ENCODE peak calls at places on chromosomes 7 and 10, in nine cellular contexts. One of them, this sample, is unnamed.

GRCh38 chr7:128831178-128831993 is 1.2 kb downstream of the FLNC start:
- DNase-seq in CD8-positive, alpha-beta memory T cell: no peak
- DNase-seq in neural progenitor cell: peak; percentile 75
- DNase-seq in heart right ventricle: peak; percentile 69
- DNase-seq in upper lobe of right lung: no peak
- DNase-seq in prostate gland: no peak
- DNase-seq in spleen: peak; percentile 74
- DNase-seq in tibial artery: peak; percentile 51
- DNase-seq in Karpas-422: no peak
- DNase-seq in this sample: no peak

GRCh38 chr7:121307021-121307575 is 21.7 kb upstream of the WNT16 start:
- DNase-seq in CD8-positive, alpha-beta memory T cell: no peak
- DNase-seq in neural progenitor cell: no peak
- DNase-seq in heart right ventricle: no peak
- DNase-seq in upper lobe of right lung: no peak
- DNase-seq in prostate gland: no peak
- DNase-seq in spleen: no peak
- DNase-seq in tibial artery: no peak
- DNase-seq in Karpas-422: no peak
- DNase-seq in this sample: no peak

GRCh38 chr10:16105082-16105481 is 244.8 kb upstream of the MINDY3 start:
- DNase-seq in CD8-positive, alpha-beta memory T cell: no peak
- DNase-seq in neural progenitor cell: no peak
- DNase-seq in heart right ventricle: no peak
- DNase-seq in upper lobe of right lung: no peak
- DNase-seq in prostate gland: no peak
- DNase-seq in spleen: no peak
- DNase-seq in tibial artery: no peak
- DNase-seq in Karpas-422: no peak
- DNase-seq in this sample: no peak

GRCh38 chr7:89772276-89772675 is 382.0 kb upstream of the STEAP1 start:
- DNase-seq in CD8-positive, alpha-beta memory T cell: no peak
- DNase-seq in neural progenitor cell: no peak
- DNase-seq in heart right ventricle: no peak
- DNase-seq in upper lobe of right lung: no peak
- DNase-seq in prostate gland: no peak
- DNase-seq in spleen: no peak
- DNase-seq in tibial artery: no peak
- DNase-seq in Karpas-422: no peak
- DNase-seq in this sample: no peak

GRCh38 chr7:140417456-140418155 is 13.7 kb downstream of the RAB19 start:
- DNase-seq in CD8-positive, alpha-beta memory T cell: no peak
- DNase-seq in neural progenitor cell: no peak
- DNase-seq in heart right ventricle: no peak
- DNase-seq in upper lobe of right lung: no peak
- DNase-seq in prostate gland: no peak
- DNase-seq in spleen: no peak
- DNase-seq in tibial artery: no peak
- DNase-seq in Karpas-422: no peak
- DNase-seq in this sample: no peak

GRCh38 chr10:79446451-79447020 is 1.1 kb upstream of the ZCCHC24 start:
- DNase-seq in CD8-positive, alpha-beta memory T cell: peak; percentile 12
- DNase-seq in neural progenitor cell: peak; percentile 81
- DNase-seq in heart right ventricle: peak; percentile 84
- DNase-seq in upper lobe of right lung: peak; percentile 86
- DNase-seq in prostate gland: peak; percentile 25
- DNase-seq in spleen: peak; percentile 92
- DNase-seq in tibial artery: peak; percentile 70
- DNase-seq in Karpas-422: no peak
- DNase-seq in this sample: peak; percentile 83

GRCh38 chr7:99839560-99840011 is 11.8 kb downstream of the CYP3A43 start:
- DNase-seq in CD8-positive, alpha-beta memory T cell: no peak
- DNase-seq in neural progenitor cell: no peak
- DNase-seq in heart right ventricle: no peak
- DNase-seq in upper lobe of right lung: no peak
- DNase-seq in prostate gland: peak; percentile 82
- DNase-seq in spleen: no peak
- DNase-seq in tibial artery: no peak
- DNase-seq in Karpas-422: no peak
- DNase-seq in this sample: no peak

GRCh38 chr10:94902570-94902969 is 35.9 kb upstream of the CYP2C9 start:
- DNase-seq in CD8-positive, alpha-beta memory T cell: no peak
- DNase-seq in neural progenitor cell: no peak
- DNase-seq in heart right ventricle: no peak
- DNase-seq in upper lobe of right lung: no peak
- DNase-seq in prostate gland: no peak
- DNase-seq in spleen: no peak
- DNase-seq in tibial artery: no peak
- DNase-seq in Karpas-422: no peak
- DNase-seq in this sample: no peak

GRCh38 chr10:29736325-29737208 is 101.8 kb upstream of the SVIL start:
- DNase-seq in CD8-positive, alpha-beta memory T cell: peak; percentile 16
- DNase-seq in neural progenitor cell: peak; percentile 84
- DNase-seq in heart right ventricle: peak; percentile 75
- DNase-seq in upper lobe of right lung: peak; percentile 88
- DNase-seq in prostate gland: peak; percentile 61
- DNase-seq in spleen: peak; percentile 88
- DNase-seq in tibial artery: peak; percentile 62
- DNase-seq in Karpas-422: no peak
- DNase-seq in this sample: peak; percentile 83

GRCh38 chr7:27197137-27198042 is 2.5 kb downstream of the HOXA13 start:
- DNase-seq in CD8-positive, alpha-beta memory T cell: no peak
- DNase-seq in neural progenitor cell: no peak
- DNase-seq in heart right ventricle: no peak
- DNase-seq in upper lobe of right lung: no peak
- DNase-seq in prostate gland: no peak
- DNase-seq in spleen: no peak
- DNase-seq in tibial artery: no peak
- DNase-seq in Karpas-422: no peak
- DNase-seq in this sample: no peak

GRCh38 chr10:131844546-131845084 is 56.2 kb upstream of the PPP2R2D start:
- DNase-seq in CD8-positive, alpha-beta memory T cell: no peak
- DNase-seq in neural progenitor cell: no peak
- DNase-seq in heart right ventricle: no peak
- DNase-seq in upper lobe of right lung: peak; percentile 25
- DNase-seq in prostate gland: no peak
- DNase-seq in spleen: peak; percentile 56
- DNase-seq in tibial artery: peak; percentile 7
- DNase-seq in Karpas-422: no peak
- DNase-seq in this sample: no peak

GRCh38 chr10:132691711-132692153 is 94.2 kb downstream of the NKX6-2 start:
- DNase-seq in CD8-positive, alpha-beta memory T cell: no peak
- DNase-seq in neural progenitor cell: no peak
- DNase-seq in heart right ventricle: no peak
- DNase-seq in upper lobe of right lung: peak; percentile 45
- DNase-seq in prostate gland: no peak
- DNase-seq in spleen: peak; percentile 64
- DNase-seq in tibial artery: peak; percentile 12
- DNase-seq in Karpas-422: no peak
- DNase-seq in this sample: peak; percentile 24

GRCh38 chr7:79610301-79610700 is 156.8 kb upstream of the MAGI2 start:
- DNase-seq in CD8-positive, alpha-beta memory T cell: no peak
- DNase-seq in neural progenitor cell: no peak
- DNase-seq in heart right ventricle: no peak
- DNase-seq in upper lobe of right lung: no peak
- DNase-seq in prostate gland: no peak
- DNase-seq in spleen: no peak
- DNase-seq in tibial artery: no peak
- DNase-seq in Karpas-422: no peak
- DNase-seq in this sample: no peak

GRCh38 chr7:4733936-4734528 is 41.4 kb upstream of the AP5Z1 start:
- DNase-seq in CD8-positive, alpha-beta memory T cell: no peak
- DNase-seq in neural progenitor cell: no peak
- DNase-seq in heart right ventricle: no peak
- DNase-seq in upper lobe of right lung: no peak
- DNase-seq in prostate gland: no peak
- DNase-seq in spleen: no peak
- DNase-seq in tibial artery: no peak
- DNase-seq in Karpas-422: no peak
- DNase-seq in this sample: no peak

GRCh38 chr10:118343115-118343514 is 991 bp upstream of the FAM204A start:
- DNase-seq in CD8-positive, alpha-beta memory T cell: no peak
- DNase-seq in neural progenitor cell: no peak
- DNase-seq in heart right ventricle: no peak
- DNase-seq in upper lobe of right lung: no peak
- DNase-seq in prostate gland: no peak
- DNase-seq in spleen: no peak
- DNase-seq in tibial artery: no peak
- DNase-seq in Karpas-422: no peak
- DNase-seq in this sample: no peak

GRCh38 chr10:132337019-132337418 is 5.0 kb downstream of the LRRC27 start:
- DNase-seq in CD8-positive, alpha-beta memory T cell: peak; percentile 14
- DNase-seq in neural progenitor cell: peak; percentile 44
- DNase-seq in heart right ventricle: no peak
- DNase-seq in upper lobe of right lung: no peak
- DNase-seq in prostate gland: no peak
- DNase-seq in spleen: peak; percentile 78
- DNase-seq in tibial artery: no peak
- DNase-seq in Karpas-422: no peak
- DNase-seq in this sample: no peak

GRCh38 chr7:22647451-22648257 is 79.3 kb upstream of the IL6 start:
- DNase-seq in CD8-positive, alpha-beta memory T cell: no peak
- DNase-seq in neural progenitor cell: no peak
- DNase-seq in heart right ventricle: no peak
- DNase-seq in upper lobe of right lung: no peak
- DNase-seq in prostate gland: no peak
- DNase-seq in spleen: no peak
- DNase-seq in tibial artery: no peak
- DNase-seq in Karpas-422: no peak
- DNase-seq in this sample: no peak

GRCh38 chr7:70637726-70638125 is 494.2 kb upstream of the GALNT17 start:
- DNase-seq in CD8-positive, alpha-beta memory T cell: no peak
- DNase-seq in neural progenitor cell: no peak
- DNase-seq in heart right ventricle: no peak
- DNase-seq in upper lobe of right lung: no peak
- DNase-seq in prostate gland: no peak
- DNase-seq in spleen: no peak
- DNase-seq in tibial artery: no peak
- DNase-seq in Karpas-422: no peak
- DNase-seq in this sample: no peak

GRCh38 chr7:105316578-105317375 is 71.9 kb downstream of the SRPK2 start:
- DNase-seq in CD8-positive, alpha-beta memory T cell: no peak
- DNase-seq in neural progenitor cell: no peak
- DNase-seq in heart right ventricle: no peak
- DNase-seq in upper lobe of right lung: no peak
- DNase-seq in prostate gland: no peak
- DNase-seq in spleen: no peak
- DNase-seq in tibial artery: no peak
- DNase-seq in Karpas-422: no peak
- DNase-seq in this sample: no peak

GRCh38 chr10:101070098-101070497 is 8.3 kb downstream of the KAZALD1 start:
- DNase-seq in CD8-positive, alpha-beta memory T cell: no peak
- DNase-seq in neural progenitor cell: no peak
- DNase-seq in heart right ventricle: no peak
- DNase-seq in upper lobe of right lung: no peak
- DNase-seq in prostate gland: no peak
- DNase-seq in spleen: no peak
- DNase-seq in tibial artery: no peak
- DNase-seq in Karpas-422: peak; percentile 74
- DNase-seq in this sample: no peak

GRCh38 chr10:99466632-99467031 is 36.2 kb upstream of the GOT1 start:
- DNase-seq in CD8-positive, alpha-beta memory T cell: no peak
- DNase-seq in neural progenitor cell: no peak
- DNase-seq in heart right ventricle: no peak
- DNase-seq in upper lobe of right lung: no peak
- DNase-seq in prostate gland: no peak
- DNase-seq in spleen: no peak
- DNase-seq in tibial artery: peak; percentile 22
- DNase-seq in Karpas-422: no peak
- DNase-seq in this sample: no peak

GRCh38 chr7:845091-845490 is 12.8 kb downstream of the SUN1 start:
- DNase-seq in CD8-positive, alpha-beta memory T cell: no peak
- DNase-seq in neural progenitor cell: no peak
- DNase-seq in heart right ventricle: no peak
- DNase-seq in upper lobe of right lung: no peak
- DNase-seq in prostate gland: no peak
- DNase-seq in spleen: no peak
- DNase-seq in tibial artery: no peak
- DNase-seq in Karpas-422: no peak
- DNase-seq in this sample: no peak
- H3K36me3 ChIP-seq in CD8-positive, alpha-beta memory T cell: peaks cover 36% of the 10 kb centered on the region
- H3K36me3 ChIP-seq in neural progenitor cell: no peaks in the 10 kb centered on the region
- H3K36me3 ChIP-seq in heart right ventricle: peaks cover 4% of the 10 kb centered on the region
- H3K36me3 ChIP-seq in upper lobe of right lung: peaks cover 59% of the 10 kb centered on the region
- H3K36me3 ChIP-seq in prostate gland: no peaks in the 10 kb centered on the region
- H3K36me3 ChIP-seq in spleen: peaks cover 55% of the 10 kb centered on the region
- H3K36me3 ChIP-seq in tibial artery: peaks cover 41% of the 10 kb centered on the region
- H3K36me3 ChIP-seq in Karpas-422: peaks cover under 1% of the 10 kb centered on the region
- H3K36me3 ChIP-seq in this sample: peaks cover 73% of the 10 kb centered on the region

GRCh38 chr7:51186531-51186930 is 130.1 kb downstream of the COBL start:
- DNase-seq in CD8-positive, alpha-beta memory T cell: no peak
- DNase-seq in neural progenitor cell: no peak
- DNase-seq in heart right ventricle: peak; percentile 36
- DNase-seq in upper lobe of right lung: no peak
- DNase-seq in prostate gland: peak; percentile 46
- DNase-seq in spleen: peak; percentile 35
- DNase-seq in tibial artery: no peak
- DNase-seq in Karpas-422: no peak
- DNase-seq in this sample: no peak
- H3K27ac ChIP-seq in CD8-positive, alpha-beta memory T cell: no peak overlapping the region
- H3K27ac ChIP-seq in neural progenitor cell: no peak overlapping the region
- H3K27ac ChIP-seq in heart right ventricle: peak overlapping the region; percentile 23
- H3K27ac ChIP-seq in upper lobe of right lung: no peak overlapping the region
- H3K27ac ChIP-seq in prostate gland: peak overlapping the region; percentile 59
- H3K27ac ChIP-seq in spleen: no peak overlapping the region
- H3K27ac ChIP-seq in tibial artery: no peak overlapping the region
- H3K27ac ChIP-seq in Karpas-422: no peak overlapping the region
- H3K27ac ChIP-seq in this sample: no peak overlapping the region

GRCh38 chr10:120850911-120851865 is at the start of gene WDR11:
- DNase-seq in CD8-positive, alpha-beta memory T cell: peak; percentile 64
- DNase-seq in neural progenitor cell: peak; percentile 89
- DNase-seq in heart right ventricle: peak; percentile 86
- DNase-seq in upper lobe of right lung: peak; percentile 95
- DNase-seq in prostate gland: peak; percentile 79
- DNase-seq in spleen: peak; percentile 96
- DNase-seq in tibial artery: peak; percentile 90
- DNase-seq in Karpas-422: peak; percentile 89
- DNase-seq in this sample: peak; percentile 94

DNA sequence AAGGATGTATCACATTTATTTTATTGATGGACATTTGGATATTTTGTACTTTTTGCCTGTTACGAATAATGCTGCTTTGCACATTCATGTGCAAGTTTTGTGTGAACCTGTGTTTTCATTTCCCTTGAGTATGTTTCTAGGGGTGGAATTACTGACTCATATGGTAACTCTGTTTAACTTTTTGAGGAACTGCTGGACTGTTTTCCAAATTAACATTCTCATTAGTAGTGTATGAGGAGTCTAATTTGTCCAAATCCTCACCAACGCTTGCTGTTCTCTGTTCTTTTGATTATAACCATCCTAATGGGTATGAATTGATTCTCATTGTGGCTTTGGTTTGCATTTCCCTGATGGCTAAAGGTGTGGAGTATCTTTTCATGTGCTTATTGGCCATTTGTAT is 3.2 kb downstream of the WDR11 start:
- DNase-seq in CD8-positive, alpha-beta memory T cell: no peak
- DNase-seq in neural progenitor cell: no peak
- DNase-seq in heart right ventricle: no peak
- DNase-seq in upper lobe of right lung: no peak
- DNase-seq in prostate gland: no peak
- DNase-seq in spleen: no peak
- DNase-seq in tibial artery: no peak
- DNase-seq in Karpas-422: no peak
- DNase-seq in this sample: no peak
- H3K36me3 ChIP-seq in CD8-positive, alpha-beta memory T cell: no peaks in the 10 kb centered on the region
- H3K36me3 ChIP-seq in neural progenitor cell: peaks cover 22% of the 10 kb centered on the region
- H3K36me3 ChIP-seq in heart right ventricle: no peaks in the 10 kb centered on the region
- H3K36me3 ChIP-seq in upper lobe of right lung: peaks cover 7% of the 10 kb centered on the region
- H3K36me3 ChIP-seq in prostate gland: no peaks in the 10 kb centered on the region
- H3K36me3 ChIP-seq in spleen: peaks cover 12% of the 10 kb centered on the region
- H3K36me3 ChIP-seq in tibial artery: no peaks in the 10 kb centered on the region
- H3K36me3 ChIP-seq in Karpas-422: peaks cover 34% of the 10 kb centered on the region
- H3K36me3 ChIP-seq in this sample: peaks cover 29% of the 10 kb centered on the region

GRCh38 chr10:25547391-25547790 is 372.6 kb downstream of the GPR158 start:
- DNase-seq in CD8-positive, alpha-beta memory T cell: no peak
- DNase-seq in neural progenitor cell: peak; percentile 54
- DNase-seq in heart right ventricle: no peak
- DNase-seq in upper lobe of right lung: no peak
- DNase-seq in prostate gland: no peak
- DNase-seq in spleen: no peak
- DNase-seq in tibial artery: no peak
- DNase-seq in Karpas-422: no peak
- DNase-seq in this sample: no peak
- H3K27ac ChIP-seq in CD8-positive, alpha-beta memory T cell: no peak overlapping the region
- H3K27ac ChIP-seq in neural progenitor cell: no peak overlapping the region
- H3K27ac ChIP-seq in heart right ventricle: no peak overlapping the region
- H3K27ac ChIP-seq in upper lobe of right lung: no peak overlapping the region
- H3K27ac ChIP-seq in prostate gland: no peak overlapping the region
- H3K27ac ChIP-seq in spleen: no peak overlapping the region
- H3K27ac ChIP-seq in tibial artery: no peak overlapping the region
- H3K27ac ChIP-seq in Karpas-422: no peak overlapping the region
- H3K27ac ChIP-seq in this sample: no peak overlapping the region

This sample was measured in lower lobe of right lung.